ENCODE peak calls at places on chromosomes 3 and 15, in five cellular contexts. One of them, this sample, is unnamed.

GRCh38 chr15:77013786-77014136 is 18.8 kb downstream of the PSTPIP1 start:
- DNase-seq in left cardiac atrium: no peak
- DNase-seq in glutamatergic neuron: no peak
- DNase-seq in MCF 10A: peak; percentile 33
- DNase-seq in M059J: peak; percentile 65
- DNase-seq in this sample: no peak

GRCh38 chr3:45225465-45226205 is 452 bp downstream of the TMEM158 start:
- DNase-seq in left cardiac atrium: peak; percentile 43
- DNase-seq in glutamatergic neuron: peak; percentile 60
- DNase-seq in MCF 10A: peak; percentile 22
- DNase-seq in M059J: no peak
- DNase-seq in this sample: no peak

GRCh38 chr3:174072675-174073074 is 675.1 kb downstream of the NLGN1 start:
- DNase-seq in left cardiac atrium: no peak
- DNase-seq in glutamatergic neuron: no peak
- DNase-seq in MCF 10A: no peak
- DNase-seq in M059J: no peak
- DNase-seq in this sample: no peak

GRCh38 chr3:66115858-66116654 is 77.3 kb upstream of the MAGI1 start:
- DNase-seq in left cardiac atrium: peak; percentile 46
- DNase-seq in glutamatergic neuron: no peak
- DNase-seq in MCF 10A: peak; percentile 82
- DNase-seq in M059J: peak; percentile 90
- DNase-seq in this sample: peak; percentile 98

GRCh38 chr15:63765338-63765737 is 68.4 kb downstream of the HERC1 start:
- DNase-seq in left cardiac atrium: no peak
- DNase-seq in glutamatergic neuron: no peak
- DNase-seq in MCF 10A: no peak
- DNase-seq in M059J: no peak
- DNase-seq in this sample: no peak

GRCh38 chr3:113271594-113272368 is 60.4 kb downstream of the BOC start:
- DNase-seq in left cardiac atrium: no peak
- DNase-seq in glutamatergic neuron: no peak
- DNase-seq in MCF 10A: no peak
- DNase-seq in M059J: no peak
- DNase-seq in this sample: no peak

GRCh38 chr3:79351693-79352092 is 416.1 kb downstream of the ROBO1 start:
- DNase-seq in left cardiac atrium: no peak
- DNase-seq in glutamatergic neuron: no peak
- DNase-seq in MCF 10A: no peak
- DNase-seq in M059J: no peak
- DNase-seq in this sample: no peak

GRCh38 chr15:65211157-65211982 is at the start of gene CILP:
- DNase-seq in left cardiac atrium: peak; percentile 47
- DNase-seq in glutamatergic neuron: no peak
- DNase-seq in MCF 10A: peak; percentile 28
- DNase-seq in M059J: no peak
- DNase-seq in this sample: peak; percentile 38

GRCh38 chr15:60649845-60650548 is 171.1 kb upstream of the ICE2 start:
- DNase-seq in left cardiac atrium: no peak
- DNase-seq in glutamatergic neuron: no peak
- DNase-seq in MCF 10A: no peak
- DNase-seq in M059J: no peak
- DNase-seq in this sample: peak; percentile 24

GRCh38 chr3:177776656-177777055 is 579.4 kb upstream of the TBL1XR1 start:
- DNase-seq in left cardiac atrium: no peak
- DNase-seq in glutamatergic neuron: no peak
- DNase-seq in MCF 10A: peak; percentile 73
- DNase-seq in M059J: peak; percentile 99
- DNase-seq in this sample: peak; percentile 95

GRCh38 chr3:15488002-15488401 is 33.5 kb downstream of the COLQ start:
- DNase-seq in left cardiac atrium: no peak
- DNase-seq in glutamatergic neuron: no peak
- DNase-seq in MCF 10A: no peak
- DNase-seq in M059J: no peak
- DNase-seq in this sample: no peak

GRCh38 chr3:140113983-140114923 is 179.3 kb downstream of the CLSTN2 start:
- DNase-seq in left cardiac atrium: no peak
- DNase-seq in glutamatergic neuron: no peak
- DNase-seq in MCF 10A: no peak
- DNase-seq in M059J: no peak
- DNase-seq in this sample: no peak

GRCh38 chr3:190252080-190252479 is 70.2 kb downstream of the CLDN1 start:
- DNase-seq in left cardiac atrium: no peak
- DNase-seq in glutamatergic neuron: no peak
- DNase-seq in MCF 10A: peak; percentile 81
- DNase-seq in M059J: peak; percentile 12
- DNase-seq in this sample: peak; percentile 83

GRCh38 chr3:49607105-49607591 is 52.9 kb downstream of the BSN start:
- DNase-seq in left cardiac atrium: no peak
- DNase-seq in glutamatergic neuron: no peak
- DNase-seq in MCF 10A: peak; percentile 83
- DNase-seq in M059J: no peak
- DNase-seq in this sample: peak; percentile 21

GRCh38 chr3:95048564-95048963 is 985.7 kb downstream of the NSUN3 start:
- DNase-seq in left cardiac atrium: no peak
- DNase-seq in glutamatergic neuron: no peak
- DNase-seq in MCF 10A: no peak
- DNase-seq in M059J: peak; percentile 3
- DNase-seq in this sample: peak; percentile 88

GRCh38 chr3:143168518-143169192 is 49.1 kb downstream of the CHST2 start:
- DNase-seq in left cardiac atrium: no peak
- DNase-seq in glutamatergic neuron: no peak
- DNase-seq in MCF 10A: peak; percentile 8
- DNase-seq in M059J: peak; percentile 63
- DNase-seq in this sample: no peak

GRCh38 chr3:63477494-63478129 is 174.9 kb upstream of the SNTN start:
- DNase-seq in left cardiac atrium: no peak
- DNase-seq in glutamatergic neuron: no peak
- DNase-seq in MCF 10A: peak; percentile 11
- DNase-seq in M059J: no peak
- DNase-seq in this sample: no peak

GRCh38 chr3:178847170-178847569 is 224.4 kb downstream of the ZMAT3 start:
- DNase-seq in left cardiac atrium: no peak
- DNase-seq in glutamatergic neuron: no peak
- DNase-seq in MCF 10A: no peak
- DNase-seq in M059J: peak; percentile 11
- DNase-seq in this sample: no peak

GRCh38 chr3:134607054-134608022 is 43.5 kb downstream of the KY start:
- DNase-seq in left cardiac atrium: no peak
- DNase-seq in glutamatergic neuron: no peak
- DNase-seq in MCF 10A: peak; percentile 56
- DNase-seq in M059J: no peak
- DNase-seq in this sample: no peak

GRCh38 chr3:186643493-186643892 is 3.3 kb downstream of the FETUB start:
- DNase-seq in left cardiac atrium: no peak
- DNase-seq in glutamatergic neuron: no peak
- DNase-seq in MCF 10A: no peak
- DNase-seq in M059J: no peak
- DNase-seq in this sample: no peak

GRCh38 chr15:65790692-65791334 is 1.3 kb downstream of the DENND4A start:
- DNase-seq in left cardiac atrium: no peak
- DNase-seq in glutamatergic neuron: no peak
- DNase-seq in MCF 10A: peak; percentile 34
- DNase-seq in M059J: peak; percentile 25
- DNase-seq in this sample: no peak

GRCh38 chr3:195907730-195908438 is 467 bp downstream of the TNK2 start:
- DNase-seq in left cardiac atrium: peak; percentile 57
- DNase-seq in glutamatergic neuron: no peak
- DNase-seq in MCF 10A: peak; percentile 40
- DNase-seq in M059J: peak; percentile 26
- DNase-seq in this sample: no peak